ENCODE peak calls at places on chromosomes 12 and 14, in seven cellular contexts. I is RWPE1, P is NCI-H2081, W is kidney tubule cell, K is ovary, J is nephron progenitor cell, M is AG10803. R is an unnamed sample.

GRCh38 chr14:32307881-32308582 is 21.1 kb upstream of the AKAP6 start:
- DNase-seq in W (no peak), I (no peak), M (no peak), J (no peak), K (no peak), P (peak; percentile 92), R (no peak)

GRCh38 chr12:112463478-112463877 is 44.7 kb downstream of the PTPN11 start:
- DNase-seq in I (no peak), W (no peak), P (no peak), M (no peak), J (no peak), K (no peak), R (no peak)

GRCh38 chr14:24700511-24700910 is 66.5 kb upstream of the GZMB start:
- DNase-seq in K (no peak), W (no peak), I (no peak), P (no peak), J (no peak), M (no peak), R (no peak)

GRCh38 chr12:112381421-112381897 is 772 bp downstream of the HECTD4 start:
- DNase-seq in W (peak; percentile 38), J (peak; percentile 50), K (no peak), P (peak; percentile 40), I (peak; percentile 20), M (no peak), R (no peak)

GRCh38 chr12:40054554-40055226 is 51.2 kb downstream of the SLC2A13 start:
- DNase-seq in P (peak; percentile 77), M (peak; percentile 82), K (peak; percentile 41), W (no peak), J (no peak), I (peak; percentile 20), R (no peak)

GRCh38 chr14:42469637-42470426 is 863.2 kb downstream of the LRFN5 start:
- DNase-seq in K (no peak), W (peak; percentile 68), P (no peak), I (peak; percentile 2), J (no peak), M (no peak), R (no peak)

GRCh38 chr12:93563807-93564538 is 8.5 kb upstream of the SOCS2 start:
- DNase-seq in M (peak; percentile 31), P (no peak), J (no peak), W (peak; percentile 97), K (no peak), I (peak; percentile 55), R (no peak)

GRCh38 chr14:52063107-52063506 is 5.8 kb downstream of the NID2 start:
- DNase-seq in M (no peak), I (no peak), J (no peak), W (no peak), P (no peak), K (peak; percentile 47), R (no peak)

GRCh38 chr12:52195065-52195730 is 3.4 kb upstream of the KRT80 start:
- DNase-seq in W (no peak), P (no peak), J (peak; percentile 19), M (no peak), I (no peak), K (peak; percentile 43), R (no peak)

GRCh38 chr14:31827325-31827724 is 249.8 kb upstream of the ARHGAP5 start:
- DNase-seq in I (no peak), P (peak; percentile 18), J (no peak), M (no peak), W (no peak), K (no peak), R (no peak)

GRCh38 chr14:21978184-21978998 is 304.8 kb upstream of the OR4E1 start:
- DNase-seq in P (no peak), M (peak; percentile 2), I (peak; percentile 45), J (peak; percentile 68), W (peak; percentile 53), K (no peak), R (peak; percentile 36)

GRCh38 chr12:69196302-69197288 is 42.8 kb upstream of the CPSF6 start:
- DNase-seq in K (no peak), W (no peak), J (no peak), P (no peak), I (no peak), M (peak; percentile 12), R (no peak)

GRCh38 chr14:79256311-79256879 is 954.9 kb downstream of the DIO2 start:
- DNase-seq in I (no peak), J (no peak), K (no peak), M (no peak), P (peak; percentile 6), W (no peak), R (no peak)

GRCh38 chr12:117063162-117063911 is 35.9 kb downstream of the TESC start:
- DNase-seq in P (no peak), W (no peak), K (no peak), I (no peak), J (no peak), M (no peak), R (peak; percentile 7)

GRCh38 chr12:52726451-52726850 is 23.1 kb upstream of the KRT77 start:
- DNase-seq in W (no peak), J (no peak), M (no peak), P (no peak), K (no peak), I (no peak), R (no peak)

GRCh38 chr12:9928607-9929006 is 3.6 kb downstream of the CLEC2A start:
- DNase-seq in J (no peak), P (no peak), K (no peak), W (no peak), M (no peak), I (no peak), R (no peak)

GRCh38 chr14:101775756-101776292 is 14.3 kb downstream of the PPP2R5C start:
- DNase-seq in P (no peak), M (no peak), W (no peak), I (no peak), J (no peak), K (no peak), R (no peak)

GRCh38 chr14:55107766-55108554 is 21.1 kb upstream of the LGALS3 start:
- DNase-seq in P (no peak), K (peak; percentile 94), M (peak; percentile 98), J (no peak), I (peak; percentile 90), W (peak; percentile 91), R (no peak)

GRCh38 chr12:77031745-77032144 is 33.6 kb downstream of the E2F7 start:
- DNase-seq in K (no peak), M (peak; percentile 25), J (no peak), W (peak; percentile 91), I (peak; percentile 33), P (no peak), R (no peak)

GRCh38 chr12:109714141-109714912 is 702 bp downstream of the FAM222A start:
- DNase-seq in J (peak; percentile 83), W (peak; percentile 51), M (peak; percentile 9), P (peak; percentile 54), K (peak; percentile 79), I (peak; percentile 35), R (peak; percentile 81)

GRCh38 chr14:59849371-59850130 is 21.0 kb downstream of the RTN1 start:
- DNase-seq in K (no peak), M (no peak), I (no peak), P (no peak), J (no peak), W (no peak), R (no peak)

GRCh38 chr14:30355431-30355913 is 203.5 kb upstream of the G2E3 start:
- DNase-seq in P (no peak), W (no peak), I (no peak), J (no peak), M (no peak), K (no peak), R (no peak)

GRCh38 chr12:46874642-46875041 is 48.8 kb upstream of the SLC38A4 start:
- DNase-seq in M (peak; percentile 91), I (no peak), K (no peak), W (peak; percentile 12), P (no peak), J (no peak), R (no peak)

GRCh38 chr12:22880331-22880730 is 255.4 kb downstream of the ETNK1 start:
- DNase-seq in I (no peak), K (no peak), M (no peak), P (no peak), W (no peak), J (no peak), R (no peak)

GRCh38 chr12:68303850-68304249 is 28.3 kb downstream of the MDM1 start:
- DNase-seq in P (no peak), J (no peak), I (no peak), M (peak; percentile 26), W (no peak), K (peak; percentile 61), R (no peak)

GRCh38 chr12:67592228-67593011 is 56.1 kb upstream of the DYRK2 start:
- DNase-seq in W (peak; percentile 84), I (peak; percentile 45), K (no peak), J (no peak), P (peak; percentile 39), M (peak; percentile 72), R (no peak)

GRCh38 chr14:93892923-93893549 is 34.1 kb upstream of the FAM181A start:
- DNase-seq in W (peak; percentile 54), P (peak; percentile 62), J (peak; percentile 94), K (peak; percentile 78), I (peak; percentile 56), M (peak; percentile 51), R (peak; percentile 76)

GRCh38 chr14:100281286-100282082 is 24.8 kb downstream of the SLC25A29 start:
- DNase-seq in J (no peak), W (no peak), M (no peak), I (no peak), P (no peak), K (no peak), R (no peak)

GRCh38 chr12:42946776-42947435 is 357.4 kb upstream of the PRICKLE1 start:
- DNase-seq in K (no peak), P (peak; percentile 85), I (no peak), M (no peak), W (peak; percentile 59), J (no peak), R (no peak)

GRCh38 chr12:104181313-104181712 is 34.3 kb upstream of the TXNRD1 start:
- DNase-seq in I (no peak), J (no peak), M (peak; percentile 54), K (no peak), P (no peak), W (peak; percentile 82), R (no peak)

GRCh38 chr12:12020762-12021161 is 50.0 kb upstream of the BCL2L14 start:
- DNase-seq in I (no peak), J (no peak), W (no peak), M (no peak), P (no peak), K (no peak), R (no peak)

R was measured in stimulated activated effector memory CD8-positive, alpha-beta T cell treated with anti-CD3 and anti-CD28 coated beads, Interleukin-12 subunit alpha, Interleukin-12 subunit beta, amount 100 ng/mL, for 72 hours.